ENCODE peak calls at places on chromosome 9, in ten cellular contexts. N, P, A, X, Z, C, G, O, K and I are unnamed samples.

GRCh38 chr9:5815421-5815820 is 17.5 kb downstream of the ERMP1 start:
- DNase-seq in N (no peak), Z (no peak), A (no peak), P (no peak), O (no peak), K (no peak), X (no peak), C (no peak), G (no peak), I (no peak)

GRCh38 chr9:98097836-98098235 is 21.2 kb downstream of the TRIM14 start:
- DNase-seq in G (no peak), X (no peak), N (no peak), Z (no peak), A (no peak), O (no peak), P (no peak), C (no peak), K (no peak), I (no peak)

GRCh38 chr9:107638922-107639321 is 149.4 kb upstream of the KLF4 start:
- DNase-seq in K (peak; percentile 71), A (peak; percentile 55), Z (peak; percentile 83), X (no peak), O (peak; percentile 80), N (no peak), C (no peak), G (no peak), P (no peak), I (no peak)

GRCh38 chr9:111803924-111804323 is 9.2 kb upstream of the SHOC1 start:
- DNase-seq in K (no peak), X (no peak), C (no peak), Z (no peak), P (no peak), N (no peak), G (no peak), O (no peak), A (no peak), I (no peak)

GRCh38 chr9:967851-968641 is 8.4 kb upstream of the DMRT3 start:
- DNase-seq in N (no peak), A (peak; percentile 49), X (no peak), Z (no peak), P (no peak), O (no peak), C (peak; percentile 72), G (no peak), K (no peak), I (peak; percentile 21)

GRCh38 chr9:91741529-91741928 is 208.5 kb downstream of the ROR2 start:
- DNase-seq in O (no peak), G (no peak), C (no peak), X (no peak), N (no peak), Z (no peak), A (peak; percentile 75), K (no peak), P (no peak), I (no peak)

GRCh38 chr9:72524820-72525539 is 3.6 kb downstream of the TMC1 start:
- DNase-seq in C (no peak), P (no peak), Z (peak; percentile 23), X (peak; percentile 72), N (no peak), A (peak; percentile 99), G (no peak), O (no peak), K (no peak), I (no peak)

GRCh38 chr9:134442486-134443168 is 116.4 kb downstream of the RXRA start:
- DNase-seq in G (no peak), O (no peak), Z (no peak), X (peak; percentile 3), P (no peak), C (no peak), N (no peak), A (peak; percentile 10), K (no peak), I (no peak)

GRCh38 chr9:14096182-14096922 is 217.6 kb downstream of the NFIB start:
- DNase-seq in P (no peak), G (no peak), Z (peak; percentile 45), X (no peak), C (no peak), K (peak; percentile 55), N (no peak), A (peak; percentile 46), O (no peak), I (peak; percentile 14)

GRCh38 chr9:70257991-70258691 is 637 bp upstream of the SMC5 start:
- DNase-seq in N (peak; percentile 92), O (peak; percentile 80), X (no peak), C (peak; percentile 54), Z (peak; percentile 23), G (no peak), A (peak; percentile 46), P (no peak), K (peak; percentile 63), I (peak; percentile 52)

GRCh38 chr9:8456327-8456726 is 656.7 kb upstream of the DMAC1 start:
- DNase-seq in G (no peak), P (no peak), C (no peak), Z (no peak), K (no peak), A (peak; percentile 11), O (no peak), N (no peak), X (no peak), I (no peak)

GRCh38 chr9:3181049-3181953 is 337.4 kb upstream of the PUM3 start:
- DNase-seq in K (peak; percentile 80), N (no peak), P (no peak), O (no peak), A (no peak), Z (no peak), X (no peak), G (peak; percentile 66), C (peak; percentile 75), I (peak; percentile 96)